ENCODE peak calls at places on chromosome 20, in four cellular contexts. M is K562, D is GM12878, T is HCT116. Q is an unnamed sample.

GRCh38 chr20:35404614-35405259 is 7.0 kb downstream of the UQCC1 start:
- DNase-seq in M (no peak), D (peak), T (no peak), Q (no peak)

GRCh38 chr20:8406394-8406793 is 274.3 kb downstream of the PLCB1 start:
- DNase-seq in M (no peak), T (no peak), D (no peak), Q (no peak)

GRCh38 chr20:20009784-20010253 is 7.3 kb upstream of the NAA20 start:
- DNase-seq in M (no peak), D (no peak), T (no peak), Q (no peak)

GRCh38 chr20:25378189-25378883 is 12.3 kb downstream of the ABHD12 start:
- DNase-seq in T (no peak), D (no peak), M (no peak), Q (no peak)

GRCh38 chr20:57676517-57677322 is 33.1 kb downstream of the PMEPA1 start:
- DNase-seq in T (no peak), D (no peak), M (no peak), Q (no peak)

GRCh38 chr20:63183422-63184146 is 32.3 kb downstream of the YTHDF1 start:
- DNase-seq in M (peak), T (peak), D (no peak), Q (no peak)

GRCh38 chr20:37823276-37823980 is 79.5 kb upstream of the VSTM2L start:
- DNase-seq in D (no peak), M (no peak), T (no peak), Q (no peak)

GRCh38 chr20:1212607-1213396 is 9.5 kb downstream of the C20orf202 start:
- DNase-seq in M (peak), T (peak), D (no peak), Q (peak)

GRCh38 chr20:37810027-37810426 is 92.9 kb upstream of the VSTM2L start:
- DNase-seq in D (no peak), M (no peak), T (no peak), Q (no peak)

DNA sequence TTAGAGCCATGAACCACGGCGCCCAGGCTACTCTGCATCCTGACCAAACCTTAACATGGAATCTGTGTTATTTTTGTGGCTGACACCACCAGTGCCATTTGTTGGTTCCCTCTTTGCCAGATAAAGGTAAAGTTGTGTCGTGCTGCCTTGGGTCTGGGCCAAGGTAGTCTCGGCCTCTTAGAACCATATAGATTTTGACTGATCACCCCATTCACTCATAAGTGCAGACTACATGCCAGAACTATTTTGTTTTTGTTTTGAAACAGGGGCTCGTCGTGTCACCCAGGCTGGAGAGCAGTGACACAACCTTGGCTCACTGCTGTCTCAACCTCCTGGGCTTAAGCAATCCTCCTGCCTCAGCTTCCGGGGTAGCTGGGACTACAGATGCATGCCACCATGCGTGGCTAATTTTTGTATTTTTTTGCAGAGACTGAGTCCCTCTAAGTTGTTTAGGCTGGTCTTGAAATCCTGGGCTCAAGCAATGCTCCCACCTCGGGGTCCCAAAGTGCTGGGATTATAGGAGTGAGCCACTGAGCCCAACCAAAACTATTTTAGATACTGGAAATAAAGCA is 19.2 kb upstream of the RIPOR3 start:
- DNase-seq in M (no peak), D (no peak), T (no peak), Q (no peak)
- TF ChIP-seq EGR1 in M (no peak), D (no peak), T (no peak), Q (no peak)

DNA sequence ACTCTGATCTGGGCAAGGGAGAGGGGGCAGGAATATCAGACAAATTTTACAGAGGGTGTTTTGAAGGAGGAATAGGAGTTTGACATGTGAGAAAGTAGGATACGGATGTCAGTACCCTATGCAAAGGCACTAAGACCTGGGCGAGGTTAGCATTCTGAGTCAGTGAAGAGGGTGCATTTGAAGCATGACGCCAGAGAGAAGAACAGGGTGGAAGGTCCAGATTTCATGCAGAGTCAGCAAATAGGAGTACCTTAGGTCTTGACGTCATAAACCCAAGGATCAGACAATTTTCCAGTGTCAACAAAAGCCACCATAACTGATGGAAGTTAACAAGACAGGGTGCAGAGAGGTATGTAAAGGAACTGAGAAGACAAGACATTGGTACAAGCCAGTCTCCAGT is 839.2 kb downstream of the KIF16B start:
- DNase-seq in D (no peak), T (no peak), M (no peak), Q (no peak)
- TF ChIP-seq EGR1 in D (no peak), T (no peak), M (no peak), Q (no peak)

GRCh38 chr20:4459081-4459480 is 262.6 kb upstream of the PRND start:
- DNase-seq in M (no peak), T (no peak), D (no peak), Q (no peak)
- TF ChIP-seq EGR1 in M (no peak), T (no peak), D (no peak), Q (no peak)

GRCh38 chr20:11094711-11095110 is 420.9 kb upstream of the JAG1 start:
- DNase-seq in D (no peak), T (no peak), M (no peak), Q (no peak)

GRCh38 chr20:11094196-11094595 is 420.4 kb upstream of the JAG1 start:
- DNase-seq in D (no peak), M (no peak), T (no peak), Q (no peak)

GRCh38 chr20:11101243-11101642 is 427.4 kb upstream of the JAG1 start:
- DNase-seq in D (no peak), M (no peak), T (no peak), Q (no peak)

GRCh38 chr20:11101696-11102095 is 427.9 kb upstream of the JAG1 start:
- DNase-seq in T (no peak), M (no peak), D (no peak), Q (no peak)

GRCh38 chr20:11098888-11099287 is 425.1 kb upstream of the JAG1 start:
- DNase-seq in T (peak), D (no peak), M (no peak), Q (no peak)
- TF ChIP-seq EGR1 in T (no peak), D (no peak), M (no peak), Q (no peak)

Q was measured in H1.